ENCODE peak calls at places on chromosomes 16 and 17, in five cellular contexts. One of them, this sample, is unnamed.

GRCh38 chr17:30954046-30954805 is 16.6 kb upstream of the RNF135 start:
- DNase-seq in AG04450: no peak
- DNase-seq in NCI-H2081: no peak
- DNase-seq in HCEC 1CT: no peak
- DNase-seq in CD8-positive, alpha-beta memory T cell: peak; percentile 24
- DNase-seq in this sample: peak; percentile 52

GRCh38 chr17:21149626-21150025 is 22.9 kb downstream of the DHRS7B start:
- DNase-seq in AG04450: no peak
- DNase-seq in NCI-H2081: no peak
- DNase-seq in HCEC 1CT: no peak
- DNase-seq in CD8-positive, alpha-beta memory T cell: no peak
- DNase-seq in this sample: peak; percentile 14

GRCh38 chr17:80678621-80679020 is 134.0 kb downstream of the RPTOR start:
- DNase-seq in AG04450: peak; percentile 46
- DNase-seq in NCI-H2081: no peak
- DNase-seq in HCEC 1CT: peak; percentile 91
- DNase-seq in CD8-positive, alpha-beta memory T cell: no peak
- DNase-seq in this sample: no peak

GRCh38 chr16:31459722-31460581 is 651 bp downstream of the ARMC5 start:
- DNase-seq in AG04450: peak; percentile 99
- DNase-seq in NCI-H2081: peak; percentile 96
- DNase-seq in HCEC 1CT: peak; percentile 99
- DNase-seq in CD8-positive, alpha-beta memory T cell: peak; percentile 100
- DNase-seq in this sample: peak; percentile 93

GRCh38 chr16:23518435-23518891 is 8.2 kb upstream of the GGA2 start:
- DNase-seq in AG04450: no peak
- DNase-seq in NCI-H2081: no peak
- DNase-seq in HCEC 1CT: no peak
- DNase-seq in CD8-positive, alpha-beta memory T cell: no peak
- DNase-seq in this sample: peak; percentile 25

GRCh38 chr16:31367875-31368274 is 12.9 kb downstream of the ITGAX start:
- DNase-seq in AG04450: no peak
- DNase-seq in NCI-H2081: no peak
- DNase-seq in HCEC 1CT: no peak
- DNase-seq in CD8-positive, alpha-beta memory T cell: no peak
- DNase-seq in this sample: peak; percentile 32

GRCh38 chr17:40371261-40371929 is 6.9 kb upstream of the GJD3 start:
- DNase-seq in AG04450: no peak
- DNase-seq in NCI-H2081: peak; percentile 25
- DNase-seq in HCEC 1CT: no peak
- DNase-seq in CD8-positive, alpha-beta memory T cell: no peak
- DNase-seq in this sample: peak; percentile 26

GRCh38 chr17:16327018-16327417 is 26.3 kb downstream of the CENPV start:
- DNase-seq in AG04450: no peak
- DNase-seq in NCI-H2081: no peak
- DNase-seq in HCEC 1CT: no peak
- DNase-seq in CD8-positive, alpha-beta memory T cell: no peak
- DNase-seq in this sample: no peak

GRCh38 chr17:46038937-46039336 is 39.9 kb downstream of the STH start:
- DNase-seq in AG04450: no peak
- DNase-seq in NCI-H2081: no peak
- DNase-seq in HCEC 1CT: no peak
- DNase-seq in CD8-positive, alpha-beta memory T cell: no peak
- DNase-seq in this sample: no peak

GRCh38 chr17:13337864-13338371 is 263.8 kb downstream of the HS3ST3A1 start:
- DNase-seq in AG04450: peak; percentile 43
- DNase-seq in NCI-H2081: peak; percentile 56
- DNase-seq in HCEC 1CT: peak; percentile 76
- DNase-seq in CD8-positive, alpha-beta memory T cell: no peak
- DNase-seq in this sample: peak; percentile 78